ENCODE peak calls at places on chromosome 3, in four cellular contexts. M is upper lobe of right lung, U is GM13976, T is K562. A is an unnamed sample.

GRCh38 chr3:179181021-179181472 is 32.9 kb downstream of the PIK3CA start:
- DNase-seq in M (no peak), T (no peak), U (peak), A (peak)

GRCh38 chr3:4343258-4343657 is 40.1 kb downstream of the SETMAR start:
- DNase-seq in T (no peak), U (no peak), M (no peak), A (no peak)

GRCh38 chr3:187841552-187841951 is 96.3 kb upstream of the BCL6 start:
- DNase-seq in U (no peak), M (no peak), T (no peak), A (no peak)

GRCh38 chr3:134618473-134618860 is 32.4 kb downstream of the KY start:
- DNase-seq in T (no peak), M (no peak), U (no peak), A (no peak)

GRCh38 chr3:72767927-72768880 is 80.0 kb downstream of the SHQ1 start:
- DNase-seq in M (no peak), U (no peak), T (no peak), A (no peak)

GRCh38 chr3:52481819-52482521 is 13.2 kb upstream of the STAB1 start:
- DNase-seq in M (peak), T (peak), U (no peak), A (no peak)

GRCh38 chr3:24192469-24193056 is 247.5 kb downstream of the NR1D2 start:
- DNase-seq in T (no peak), U (no peak), M (no peak), A (no peak)

GRCh38 chr3:178255315-178255714 is 280.9 kb upstream of the KCNMB2 start:
- DNase-seq in M (no peak), T (no peak), U (no peak), A (no peak)

GRCh38 chr3:110656394-110656793 is 415.2 kb upstream of the NECTIN3 start:
- DNase-seq in U (no peak), M (no peak), T (no peak), A (no peak)

GRCh38 chr3:36707623-36708409 is 56.5 kb downstream of the DCLK3 start:
- DNase-seq in U (no peak), T (peak), M (no peak), A (no peak)

GRCh38 chr3:36909666-36910065 is 35.2 kb downstream of the TRANK1 start:
- DNase-seq in U (no peak), M (no peak), T (no peak), A (no peak)

GRCh38 chr3:145739926-145740325 is 421.1 kb downstream of the PLOD2 start:
- DNase-seq in M (no peak), U (no peak), T (no peak), A (no peak)

GRCh38 chr3:59540241-59540640 is 490.4 kb upstream of the CFAP20DC start:
- DNase-seq in T (no peak), M (no peak), U (no peak), A (no peak)

GRCh38 chr3:67678665-67679064 is 24.3 kb upstream of the SUCLG2 start:
- DNase-seq in T (no peak), M (no peak), U (no peak), A (no peak)

GRCh38 chr3:49421890-49422378 is 339 bp downstream of the AMT start:
- DNase-seq in U (no peak), M (no peak), T (no peak), A (no peak)

GRCh38 chr3:10366681-10367101 is 45.8 kb upstream of the SEC13 start:
- DNase-seq in U (no peak), T (no peak), M (no peak), A (no peak)

GRCh38 chr3:38165722-38166387 is 518 bp downstream of the OXSR1 start:
- DNase-seq in U (peak), M (no peak), T (no peak), A (peak)

GRCh38 chr3:33718595-33718907 is 497 bp upstream of the CLASP2 start:
- DNase-seq in M (no peak), T (no peak), U (no peak), A (no peak)

GRCh38 chr3:174242311-174243041 is 616.7 kb upstream of the NAALADL2 start:
- DNase-seq in U (no peak), T (no peak), M (no peak), A (no peak)

GRCh38 chr3:72058493-72059081 is 273.6 kb upstream of the PROK2 start:
- DNase-seq in T (no peak), U (no peak), M (no peak), A (no peak)

GRCh38 chr3:134682196-134682880 is 31.5 kb upstream of the KY start:
- DNase-seq in U (no peak), T (no peak), M (no peak), A (no peak)

GRCh38 chr3:46934508-46935167 is 41.9 kb downstream of the CCDC12 start:
- DNase-seq in M (peak), U (no peak), T (no peak), A (no peak)

GRCh38 chr3:189331002-189331418 is 159.2 kb downstream of the TPRG1 start:
- DNase-seq in T (no peak), M (no peak), U (no peak), A (no peak)

GRCh38 chr3:64349531-64349930 is 124.3 kb upstream of the PRICKLE2 start:
- DNase-seq in T (no peak), M (no peak), U (no peak), A (no peak)

GRCh38 chr3:39982665-39983357 is 173.4 kb downstream of the MYRIP start:
- DNase-seq in M (no peak), T (no peak), U (no peak), A (no peak)

GRCh38 chr3:115190747-115191146 is 43.7 kb upstream of the ZBTB20 start:
- DNase-seq in M (no peak), T (no peak), U (no peak), A (no peak)

DNA sequence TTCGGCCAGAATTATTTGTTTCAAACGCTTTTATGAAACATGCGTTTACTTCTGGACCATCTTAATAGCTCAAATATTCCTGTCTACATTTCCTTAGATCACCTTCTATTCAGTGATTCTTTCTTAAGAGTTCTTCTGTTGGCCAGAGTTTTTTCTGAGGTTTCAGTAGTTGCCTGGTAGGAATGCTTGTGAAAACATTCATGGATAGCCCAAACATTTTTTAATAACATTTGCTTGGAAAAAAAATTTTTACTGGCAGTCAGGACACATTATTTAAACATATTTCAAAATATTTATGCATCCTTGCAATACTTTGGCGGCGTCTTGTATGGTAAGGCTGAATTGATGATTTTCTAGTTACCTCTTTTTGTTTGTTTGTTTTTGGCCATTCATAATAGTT is 47.4 kb upstream of the ZBTB20 start:
- DNase-seq in M (no peak), U (no peak), T (no peak), A (no peak)
- TF ChIP-seq CTCF in M (no peak), U (no peak), T (no peak), A (no peak)

GRCh38 chr3:6994081-6994668 is 133.3 kb downstream of the GRM7 start:
- DNase-seq in M (no peak), T (peak), U (no peak), A (peak)
- TF ChIP-seq CTCF in M (peak), T (no peak), U (no peak), A (no peak)

DNA sequence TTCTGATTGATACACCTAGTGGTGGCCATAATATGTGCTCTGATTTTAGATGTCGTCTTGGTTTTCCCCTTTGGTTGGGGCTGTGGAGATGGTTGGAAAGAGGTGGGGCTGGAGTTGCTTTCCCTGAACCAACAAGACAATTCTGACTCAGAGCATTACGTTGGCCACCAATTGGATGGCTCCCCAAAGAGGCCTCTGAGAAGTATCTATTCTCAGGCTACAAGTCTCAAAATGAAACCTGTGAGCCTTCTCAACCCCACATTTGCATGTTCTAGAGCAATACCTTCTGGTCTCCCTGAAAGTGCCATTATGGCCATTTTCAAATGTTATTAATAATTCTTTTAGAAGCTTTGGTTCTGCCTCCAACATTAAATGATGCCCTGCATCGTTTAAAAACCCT is 188.4 kb upstream of the WNT5A start:
- DNase-seq in M (no peak), U (peak), T (no peak), A (peak)
- TF ChIP-seq CTCF in M (no peak), U (no peak), T (no peak), A (no peak)

GRCh38 chr3:138186216-138186615 is 885 bp upstream of the ARMC8 start:
- DNase-seq in T (no peak), M (no peak), U (no peak), A (no peak)

GRCh38 chr3:138184994-138185393 is 2.1 kb upstream of the ARMC8 start:
- DNase-seq in T (no peak), U (no peak), M (no peak), A (no peak)

GRCh38 chr3:138174421-138175122 is at the start of gene DBR1:
- DNase-seq in T (peak), M (peak), U (peak), A (peak)

GRCh38 chr3:138180375-138181029 is 5.8 kb upstream of the DBR1 start:
- DNase-seq in T (no peak), M (no peak), U (peak), A (peak)
- TF ChIP-seq CTCF in T (peak), M (peak), U (peak), A (peak)

GRCh38 chr3:905217-905616 is 187.6 kb upstream of the CNTN6 start:
- DNase-seq in U (no peak), T (no peak), M (no peak), A (no peak)

GRCh38 chr3:906739-907138 is 186.1 kb upstream of the CNTN6 start:
- DNase-seq in U (no peak), T (no peak), M (no peak), A (no peak)

DNA sequence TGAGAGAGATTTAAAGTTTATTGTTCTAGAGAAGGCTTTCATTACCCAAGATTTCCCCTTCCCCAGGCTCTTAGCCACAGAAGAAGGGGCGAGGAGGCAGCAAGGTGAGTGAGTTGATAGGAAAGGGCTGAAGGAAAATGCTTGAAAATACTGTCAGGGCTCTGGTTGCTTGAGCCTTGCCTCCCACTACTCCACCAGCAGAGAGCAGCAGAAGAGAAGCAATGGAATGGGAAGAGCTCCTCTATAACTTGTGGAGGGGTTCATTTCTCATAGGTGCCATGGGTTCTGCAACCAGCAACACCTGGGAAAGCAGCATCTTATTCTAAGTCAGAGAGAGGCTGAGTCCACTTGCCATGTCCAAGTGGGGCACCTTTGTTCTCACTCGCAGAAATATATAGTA is 184.0 kb upstream of the CNTN6 start:
- DNase-seq in U (no peak), T (no peak), M (no peak), A (no peak)
- TF ChIP-seq CTCF in U (no peak), T (no peak), M (no peak), A (no peak)

GRCh38 chr3:149554826-149555225 is 80.3 kb downstream of the TM4SF4 start:
- DNase-seq in T (no peak), U (no peak), M (no peak), A (no peak)

GRCh38 chr3:149553781-149554451 is 79.4 kb downstream of the TM4SF4 start:
- DNase-seq in M (no peak), T (no peak), U (no peak), A (no peak)

GRCh38 chr3:149552700-149553099 is 78.2 kb downstream of the TM4SF4 start:
- DNase-seq in T (no peak), M (no peak), U (no peak), A (no peak)

GRCh38 chr3:149559525-149559924 is 85.0 kb downstream of the TM4SF4 start:
- DNase-seq in T (no peak), U (no peak), M (no peak), A (no peak)

GRCh38 chr3:149555941-149556340 is 81.4 kb downstream of the TM4SF4 start:
- DNase-seq in M (no peak), U (no peak), T (no peak), A (no peak)
- TF ChIP-seq CTCF in M (no peak), U (no peak), T (no peak), A (no peak)

GRCh38 chr3:151154566-151154965 is 48.5 kb downstream of the GPR171 start:
- DNase-seq in M (no peak), U (no peak), T (no peak), A (no peak)

GRCh38 chr3:151147299-151147698 is 55.7 kb downstream of the GPR171 start:
- DNase-seq in U (no peak), T (no peak), M (no peak), A (no peak)

GRCh38 chr3:151156618-151157216 is 46.3 kb downstream of the GPR171 start:
- DNase-seq in T (peak), M (no peak), U (peak), A (peak)

GRCh38 chr3:151155409-151156128 is 47.4 kb downstream of the GPR171 start:
- DNase-seq in T (no peak), U (no peak), M (no peak), A (no peak)

DNA sequence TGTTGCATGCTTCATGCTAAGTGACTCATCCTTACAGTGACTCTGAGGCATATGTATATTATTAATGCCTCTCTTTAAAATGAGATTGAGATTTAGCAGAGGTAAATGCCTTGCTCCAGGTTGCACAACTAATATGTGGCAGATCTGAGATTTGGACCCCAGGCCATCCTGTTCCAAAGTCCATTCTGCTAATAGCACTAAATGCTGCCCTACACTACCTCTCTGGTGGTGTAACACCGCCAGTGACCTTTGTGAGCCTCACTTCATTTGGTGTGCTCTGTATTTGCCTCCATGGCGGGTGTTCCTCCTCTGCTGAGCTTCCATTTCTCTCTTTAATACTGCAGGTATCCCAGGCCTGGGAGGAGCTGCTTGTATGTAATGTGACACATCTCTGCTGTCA is 50.4 kb downstream of the GPR171 start:
- DNase-seq in T (no peak), U (no peak), M (no peak), A (no peak)
- TF ChIP-seq CTCF in T (no peak), U (no peak), M (no peak), A (no peak)

GRCh38 chr3:69088033-69088432 is 3.3 kb downstream of the ARL6IP5 start:
- DNase-seq in U (no peak), T (no peak), M (no peak), A (no peak)
- TF ChIP-seq CTCF in U (no peak), T (no peak), M (no peak), A (no peak)

GRCh38 chr3:170809975-170810357 is 60.0 kb downstream of the RPL22L1 start:
- DNase-seq in M (no peak), U (no peak), T (no peak), A (no peak)

GRCh38 chr3:170811515-170811914 is 58.5 kb downstream of the RPL22L1 start:
- DNase-seq in M (no peak), U (no peak), T (peak), A (no peak)

GRCh38 chr3:170806676-170807075 is 63.3 kb downstream of the RPL22L1 start:
- DNase-seq in U (no peak), T (no peak), M (no peak), A (no peak)

GRCh38 chr3:170808041-170808440 is 62.0 kb downstream of the RPL22L1 start:
- DNase-seq in T (no peak), M (no peak), U (no peak), A (no peak)

DNA sequence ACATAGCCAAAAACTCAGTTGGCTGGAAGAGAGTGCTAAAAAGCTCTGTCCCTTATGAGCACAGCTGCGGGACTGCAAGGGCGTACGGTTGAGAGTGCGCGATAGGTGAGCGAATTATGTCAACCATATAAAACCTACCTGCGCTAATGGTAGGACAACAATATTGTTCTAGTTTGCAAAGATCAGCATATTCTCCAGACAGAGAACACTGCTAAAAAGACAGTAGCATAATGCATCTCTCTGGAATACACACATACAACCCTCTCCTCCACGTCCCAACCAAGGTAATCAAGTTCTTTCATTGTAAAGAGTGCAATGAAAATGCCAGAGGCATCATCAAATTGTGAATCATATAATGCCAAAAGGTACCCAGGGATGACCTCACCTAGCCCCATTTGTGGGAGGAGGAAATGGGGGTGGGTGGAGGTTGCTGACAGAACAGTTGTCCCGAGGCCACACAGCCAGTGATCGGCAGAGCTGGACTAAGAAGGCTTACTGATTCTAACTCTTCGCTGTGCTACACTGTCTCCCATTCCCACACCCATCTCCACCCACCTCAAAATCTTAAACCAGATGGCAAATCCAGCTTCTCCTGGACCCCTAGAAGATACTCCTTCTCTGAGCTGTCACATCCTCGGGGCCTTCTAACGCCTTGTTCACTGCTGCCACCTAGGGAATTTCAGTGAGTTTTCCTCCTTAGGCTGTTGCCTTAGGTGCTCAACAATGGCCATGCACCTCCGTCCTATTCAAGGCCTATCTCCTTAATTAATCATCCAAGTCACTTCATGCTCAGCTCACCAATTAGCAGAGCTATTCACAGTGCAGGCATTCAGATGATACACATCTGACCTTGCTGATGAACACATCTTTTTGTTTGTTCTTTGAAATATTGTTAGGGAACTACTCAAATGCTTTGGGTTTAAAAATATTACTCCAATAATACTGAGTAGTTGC is 60.7 kb downstream of the RPL22L1 start:
- DNase-seq in M (no peak), U (peak), T (peak), A (peak)
- TF ChIP-seq CTCF in M (peak), U (peak), T (peak), A (peak)

DNA sequence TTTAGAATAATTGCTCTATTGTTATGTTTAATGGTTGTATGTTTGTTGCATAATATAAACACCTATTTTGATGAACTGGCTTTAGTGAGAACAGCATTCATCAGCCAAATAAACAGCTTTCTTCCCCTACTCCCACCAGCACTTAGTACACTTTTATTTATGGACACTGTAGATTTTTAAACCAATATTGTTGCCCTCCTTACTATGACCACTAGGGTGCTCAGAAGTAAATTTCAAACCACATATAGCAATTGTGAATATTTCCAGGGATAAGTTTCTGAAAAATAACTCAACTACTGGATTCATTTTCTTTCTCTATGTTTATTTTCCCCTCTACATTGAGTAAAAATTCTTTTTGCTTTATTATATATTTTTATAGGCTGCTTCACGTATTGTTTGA is 84.7 kb upstream of the PTX3 start:
- DNase-seq in T (peak), U (no peak), M (no peak), A (no peak)
- TF ChIP-seq CTCF in T (no peak), U (no peak), M (peak), A (no peak)

A was measured in GM13977.